ENCODE peak calls at places on chromosomes 7 and 10, in ten cellular contexts. O is body of pancreas, Z is heart left ventricle, B is tibial nerve, T is spleen, A is ovary, I is breast epithelium, U is thyroid gland, E is HCT116, K is sigmoid colon. M is an unnamed sample.

GRCh38 chr10:95755511-95756004 is 405 bp upstream of the ENTPD1 start:
- DNase-seq in U (peak), B (no peak), I (no peak), K (peak), T (peak), E (no peak), O (peak), Z (peak), A (no peak), M (no peak)

GRCh38 chr10:28677889-28678686 is 767 bp downstream of the BAMBI start:
- DNase-seq in T (peak), U (peak), K (no peak), I (no peak), O (peak), B (no peak), A (peak), E (no peak), Z (no peak), M (no peak)

GRCh38 chr7:25877802-25878789 is 273.9 kb upstream of the NFE2L3 start:
- DNase-seq in E (no peak), Z (no peak), T (no peak), B (no peak), U (no peak), I (no peak), O (no peak), A (no peak), K (no peak), M (no peak)

GRCh38 chr10:88897019-88897853 is 17.2 kb downstream of the STAMBPL1 start:
- DNase-seq in Z (no peak), E (peak), O (no peak), K (no peak), T (no peak), B (no peak), U (peak), I (no peak), A (peak), M (no peak)

GRCh38 chr10:30805061-30805460 is 175.5 kb upstream of the LYZL2 start:
- DNase-seq in Z (no peak), K (peak), B (no peak), O (no peak), E (no peak), T (peak), U (no peak), A (no peak), I (no peak), M (no peak)

GRCh38 chr10:130857631-130858295 is 453.8 kb downstream of the TCERG1L start:
- DNase-seq in B (no peak), T (no peak), U (no peak), O (no peak), Z (no peak), E (no peak), A (no peak), I (no peak), K (no peak), M (no peak)

GRCh38 chr7:90709501-90710465 is 113.7 kb downstream of the CDK14 start:
- DNase-seq in B (peak), E (no peak), O (peak), I (no peak), Z (no peak), U (peak), A (peak), K (no peak), T (no peak), M (no peak)

GRCh38 chr10:69425513-69426298 is 9.0 kb upstream of the TACR2 start:
- DNase-seq in T (peak), A (no peak), Z (no peak), B (no peak), O (peak), E (no peak), I (peak), U (no peak), K (peak), M (no peak)

GRCh38 chr7:33130184-33130583 is 820 bp downstream of the BBS9 start:
- DNase-seq in O (no peak), K (no peak), I (no peak), B (no peak), A (no peak), U (no peak), T (no peak), Z (no peak), E (no peak), M (no peak)

GRCh38 chr7:138477581-138477980 is 17.5 kb downstream of the TRIM24 start:
- DNase-seq in B (no peak), E (no peak), K (no peak), O (no peak), U (no peak), Z (no peak), A (no peak), I (no peak), T (no peak), M (no peak)

GRCh38 chr7:29156798-29157461 is 10.6 kb upstream of the CPVL start:
- DNase-seq in I (no peak), K (no peak), U (no peak), T (no peak), E (no peak), A (no peak), O (no peak), B (no peak), Z (no peak), M (no peak)

GRCh38 chr7:131145026-131145425 is 182.7 kb upstream of the MKLN1 start:
- DNase-seq in B (no peak), Z (no peak), A (no peak), I (no peak), K (no peak), T (no peak), U (no peak), E (peak), O (no peak), M (no peak)

GRCh38 chr7:22723171-22723601 is 3.8 kb upstream of the IL6 start:
- DNase-seq in K (peak), E (no peak), B (peak), T (peak), I (peak), O (peak), Z (peak), U (peak), A (peak), M (no peak)

GRCh38 chr7:39667354-39667923 is 44.1 kb downstream of the RALA start:
- DNase-seq in K (no peak), U (no peak), E (no peak), Z (no peak), T (no peak), A (no peak), O (no peak), I (no peak), B (no peak), M (no peak)

GRCh38 chr10:18233775-18234174 is 93.6 kb downstream of the CACNB2 start:
- DNase-seq in B (no peak), U (peak), K (no peak), I (no peak), T (no peak), A (peak), O (peak), E (no peak), Z (peak), M (no peak)

GRCh38 chr7:35003679-35004278 is 33.5 kb downstream of the DPY19L1 start:
- DNase-seq in Z (peak), T (no peak), A (no peak), I (no peak), E (peak), O (peak), K (peak), B (no peak), U (peak), M (peak)

GRCh38 chr7:65371468-65371867 is 2.2 kb upstream of the ZNF92 start:
- DNase-seq in Z (no peak), U (peak), A (no peak), E (no peak), B (no peak), T (no peak), K (no peak), I (no peak), O (peak), M (no peak)

GRCh38 chr10:132993271-132994260 is 51.2 kb upstream of the CFAP46 start:
- DNase-seq in O (no peak), T (peak), U (no peak), E (no peak), B (no peak), I (no peak), Z (no peak), K (peak), A (no peak), M (no peak)

GRCh38 chr7:119270045-119270464 is 1002.9 kb upstream of the KCND2 start:
- DNase-seq in E (peak), T (peak), A (peak), I (peak), U (peak), K (peak), B (peak), Z (no peak), O (peak), M (peak)

GRCh38 chr7:116511552-116512523 is 12.3 kb downstream of the CAV2 start:
- DNase-seq in Z (peak), I (peak), K (no peak), A (no peak), T (no peak), B (no peak), U (no peak), O (no peak), E (peak), M (peak)

GRCh38 chr7:115475774-115476407 is 554.0 kb downstream of the MDFIC start:
- DNase-seq in A (no peak), B (no peak), I (no peak), O (no peak), T (no peak), E (no peak), U (no peak), K (no peak), Z (peak), M (no peak)

GRCh38 chr7:5643280-5643679 is 138.2 kb downstream of the RNF216 start:
- DNase-seq in T (peak), Z (peak), O (no peak), K (no peak), A (no peak), B (no peak), E (no peak), I (no peak), U (no peak), M (no peak)

DNA sequence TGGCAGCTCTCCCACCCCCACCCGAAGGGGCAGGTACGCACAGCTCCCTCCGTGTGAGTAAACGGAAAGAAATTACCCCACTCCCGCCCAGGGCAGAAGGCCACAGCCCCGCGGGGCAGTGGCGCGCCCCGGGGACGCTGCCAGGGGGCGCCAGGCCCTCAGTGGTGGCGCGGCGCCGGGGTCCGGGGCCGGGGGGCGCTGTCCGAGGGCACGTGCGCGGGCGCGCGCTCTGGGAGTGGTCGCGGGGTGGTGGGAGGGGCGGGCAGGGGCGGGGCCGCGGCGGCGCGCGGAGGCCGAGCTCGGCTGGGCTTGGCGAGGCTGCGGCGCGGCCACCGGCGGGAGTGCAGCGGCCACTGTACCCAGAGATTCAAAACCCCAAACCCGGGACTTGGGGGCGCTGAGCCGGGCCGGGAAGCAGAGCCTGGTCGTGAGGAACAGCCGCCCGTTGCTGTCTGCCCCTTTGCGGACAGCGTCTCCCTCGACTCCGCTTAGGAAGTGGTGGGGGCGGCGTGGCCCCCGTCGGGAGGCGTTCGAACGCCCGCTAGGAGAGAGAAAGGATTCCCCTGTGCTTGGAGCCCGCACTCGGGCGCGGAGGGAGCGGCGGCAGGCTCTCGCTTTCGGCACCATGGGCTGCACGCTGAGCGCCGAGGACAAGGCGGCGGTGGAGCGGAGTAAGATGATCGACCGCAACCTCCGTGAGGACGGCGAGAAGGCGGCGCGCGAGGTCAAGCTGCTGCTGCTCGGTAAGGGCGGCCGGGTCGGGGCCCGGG is at the start of gene GNAI1:
- DNase-seq in U (peak), A (peak), I (peak), T (peak), O (peak), Z (peak), K (peak), B (no peak), E (peak), M (peak)
- TF ChIP-seq POLR2A in U (peak), A (peak), I (no peak), T (no peak), O (peak), Z (no peak), K (peak), B (peak), E (peak), M (peak)

GRCh38 chr7:151076863-151077704 is 3.5 kb downstream of the FASTK start:
- DNase-seq in T (peak), B (no peak), I (no peak), U (no peak), Z (no peak), O (no peak), K (no peak), E (no peak), A (peak), M (peak)
- TF ChIP-seq POLR2A in T (no peak), B (no peak), I (no peak), U (no peak), Z (no peak), O (no peak), K (no peak), E (peak), A (no peak), M (no peak)

GRCh38 chr10:84198206-84198915 is 4.0 kb downstream of the CDHR1 start:
- DNase-seq in O (no peak), I (no peak), A (no peak), U (no peak), T (peak), E (no peak), Z (no peak), B (no peak), K (no peak), M (no peak)
- TF ChIP-seq POLR2A in O (no peak), I (no peak), A (no peak), U (no peak), T (no peak), E (no peak), Z (no peak), B (no peak), K (no peak), M (no peak)

GRCh38 chr7:118214051-118214832 is 10.3 kb upstream of the ANKRD7 start:
- DNase-seq in I (peak), U (peak), K (peak), A (peak), O (peak), Z (peak), E (no peak), B (peak), T (peak), M (peak)
- TF ChIP-seq POLR2A in I (no peak), U (peak), K (peak), A (no peak), O (peak), Z (no peak), E (no peak), B (peak), T (no peak), M (peak)

GRCh38 chr7:135160098-135160857 is 10.2 kb downstream of the CYREN start:
- DNase-seq in B (no peak), E (no peak), K (no peak), T (no peak), Z (no peak), I (no peak), A (no peak), U (no peak), O (no peak), M (no peak)

GRCh38 chr7:135156290-135156689 is 8.4 kb downstream of the TMEM140 start:
- DNase-seq in O (no peak), I (no peak), E (no peak), K (no peak), T (no peak), Z (no peak), A (no peak), U (no peak), B (no peak), M (no peak)

GRCh38 chr7:135159359-135160087 is 11.0 kb downstream of the CYREN start:
- DNase-seq in O (no peak), Z (no peak), A (no peak), B (no peak), K (no peak), I (no peak), E (no peak), T (no peak), U (no peak), M (no peak)

GRCh38 chr7:135158874-135159273 is 11.0 kb downstream of the TMEM140 start:
- DNase-seq in U (no peak), E (no peak), O (no peak), B (no peak), T (no peak), K (no peak), I (no peak), A (no peak), Z (no peak), M (no peak)

DNA sequence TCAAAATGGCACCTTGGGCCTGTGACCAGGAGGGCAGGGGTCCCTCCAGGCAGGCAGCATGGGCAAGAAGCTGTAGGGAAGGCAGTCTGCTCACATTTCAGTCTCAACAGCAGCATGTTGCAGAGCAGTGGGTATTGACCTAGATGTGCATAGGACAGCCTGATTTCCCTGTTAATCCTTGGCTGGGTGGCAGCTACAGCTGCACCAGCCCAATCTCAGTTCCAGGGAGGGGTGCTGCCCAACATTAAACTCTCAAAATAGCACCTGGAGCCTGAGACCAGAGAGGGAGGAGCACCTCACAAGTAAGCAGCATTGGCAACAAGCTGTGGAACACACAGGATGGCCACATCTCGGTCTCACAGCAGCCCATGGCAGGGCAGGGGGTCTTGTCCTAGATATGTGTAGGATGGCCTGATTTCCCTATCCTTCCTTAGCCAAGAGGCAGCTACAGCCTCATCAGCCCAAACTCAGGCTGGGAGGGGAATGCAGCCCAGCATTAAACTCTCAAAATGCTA is 10.3 kb downstream of the TMEM140 start:
- DNase-seq in K (no peak), T (no peak), B (no peak), U (no peak), A (no peak), O (no peak), I (no peak), Z (no peak), E (no peak), M (no peak)
- TF ChIP-seq POLR2A in K (no peak), T (no peak), B (no peak), U (no peak), A (no peak), O (no peak), I (no peak), Z (no peak), E (no peak), M (no peak)

M was measured in H54.